ENCODE peak calls at places on chromosomes 13 and 19, in four cellular contexts. F is PC-3, J is neural progenitor cell, I is GM23338. Z is an unnamed sample.

GRCh38 chr13:30256713-30257432 is 50.5 kb downstream of the KATNAL1 start:
- DNase-seq in I (peak; percentile 11), F (no peak), J (no peak), Z (peak; percentile 12)

GRCh38 chr13:42788601-42789000 is 7.2 kb downstream of the FAM216B start:
- DNase-seq in F (peak; percentile 72), I (no peak), J (no peak), Z (no peak)

GRCh38 chr19:57934820-57935665 is at the start of gene ZNF418:
- DNase-seq in I (peak; percentile 98), F (no peak), J (peak; percentile 93), Z (peak; percentile 86)

GRCh38 chr13:36515466-36515865 is 83.2 kb downstream of the CCNA1 start:
- DNase-seq in I (no peak), J (no peak), F (no peak), Z (no peak)

GRCh38 chr13:33761744-33762143 is 56.2 kb upstream of the RFC3 start:
- DNase-seq in J (peak; percentile 26), F (peak; percentile 41), I (peak; percentile 43), Z (no peak)

GRCh38 chr13:39538826-39539555 is 64.0 kb downstream of the LHFPL6 start:
- DNase-seq in J (no peak), F (peak; percentile 42), I (no peak), Z (no peak)

GRCh38 chr19:49347835-49348234 is 12.6 kb downstream of the CD37 start:
- DNase-seq in I (peak; percentile 85), F (peak; percentile 58), J (peak; percentile 72), Z (peak; percentile 23)

GRCh38 chr19:57560049-57560491 is 407 bp upstream of the ZNF550 start:
- DNase-seq in I (no peak), F (peak; percentile 55), J (no peak), Z (no peak)

GRCh38 chr13:96958286-96958891 is 35.9 kb downstream of the OXGR1 start:
- DNase-seq in F (peak; percentile 60), I (peak; percentile 84), J (peak; percentile 64), Z (peak; percentile 76)

GRCh38 chr13:85241045-85241444 is 558.2 kb downstream of the SLITRK6 start:
- DNase-seq in J (no peak), F (peak; percentile 89), I (no peak), Z (no peak)

GRCh38 chr13:51330741-51331140 is 8.8 kb upstream of the SERPINE3 start:
- DNase-seq in I (no peak), J (no peak), F (no peak), Z (no peak)

GRCh38 chr19:42658148-42658547 is 63.4 kb upstream of the CEACAM8 start:
- DNase-seq in J (no peak), F (no peak), I (no peak), Z (no peak)

GRCh38 chr19:15631817-15632216 is 8.9 kb upstream of the CYP4F3 start:
- DNase-seq in I (peak; percentile 28), J (peak; percentile 6), F (peak; percentile 43), Z (no peak)

GRCh38 chr13:39894586-39894985 is 239.1 kb downstream of the COG6 start:
- DNase-seq in I (no peak), F (no peak), J (no peak), Z (no peak)

GRCh38 chr13:99382428-99383133 is 75.4 kb upstream of the GPR183 start:
- DNase-seq in F (no peak), I (no peak), J (no peak), Z (no peak)

GRCh38 chr13:57933606-57934005 is 302.1 kb downstream of the PCDH17 start:
- DNase-seq in F (no peak), J (no peak), I (no peak), Z (no peak)

GRCh38 chr13:35723061-35723461 is 246.6 kb upstream of the MAB21L1 start:
- DNase-seq in I (no peak), F (no peak), J (no peak), Z (no peak)

GRCh38 chr13:112069727-112070300 is 2.9 kb downstream of the SOX1 start:
- DNase-seq in J (peak; percentile 57), F (no peak), I (no peak), Z (no peak)

GRCh38 chr19:6970478-6970877 is 50.8 kb downstream of the MBD3L2B start:
- DNase-seq in I (no peak), F (no peak), J (no peak), Z (no peak)

GRCh38 chr13:111295896-111296295 is 24.5 kb upstream of the TEX29 start:
- DNase-seq in F (no peak), J (no peak), I (no peak), Z (no peak)

DNA sequence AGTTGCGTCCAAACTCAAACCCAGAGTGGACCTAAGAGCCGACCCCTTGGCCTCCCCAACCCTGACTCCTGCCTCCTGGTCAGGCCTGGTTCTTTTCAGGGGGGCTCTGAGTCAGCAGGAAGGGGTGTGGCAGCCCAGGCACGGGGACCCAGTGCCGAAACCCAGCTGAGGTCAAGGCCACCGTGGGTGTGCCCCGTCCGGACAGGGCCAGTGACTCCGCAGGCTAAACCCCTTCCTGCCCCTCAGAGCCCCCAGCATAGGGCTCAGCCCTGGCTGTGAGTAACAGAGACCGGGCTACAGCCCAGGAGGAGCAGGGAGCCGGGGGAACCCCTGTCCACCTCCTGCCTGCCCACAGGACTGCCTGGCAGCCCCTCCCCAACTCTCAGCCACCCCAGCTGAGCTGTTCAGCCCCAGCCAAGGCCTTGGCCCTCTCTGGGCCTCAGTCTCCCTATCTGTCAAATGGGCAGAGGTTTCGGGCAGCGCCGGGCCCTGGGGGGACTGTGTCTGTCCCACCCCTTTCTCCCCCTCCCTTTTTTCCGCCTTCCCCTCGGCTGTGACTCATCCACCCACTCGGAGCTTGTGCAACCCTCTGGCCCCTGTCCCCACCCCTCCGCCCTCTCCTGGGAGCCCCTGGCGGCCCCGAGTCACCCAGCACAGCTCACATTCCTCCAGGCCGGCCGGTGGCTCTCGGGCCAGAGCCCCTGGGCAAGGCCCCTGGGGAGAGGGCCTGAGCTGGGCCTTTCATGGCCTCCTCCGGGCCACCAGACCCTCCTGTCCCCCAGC is 8.6 kb downstream of the ZBTB7A start:
- DNase-seq in F (peak; percentile 77), I (peak; percentile 1), J (no peak), Z (peak; percentile 93)
- H3K79me2 ChIP-seq in F (peaks cover 93% of the 10 kb centered on the region), I (peaks cover 85% of the 10 kb centered on the region), J (peaks cover 67% of the 10 kb centered on the region), Z (peaks cover 96% of the 10 kb centered on the region)

GRCh38 chr19:53942001-53942786 is 20.5 kb upstream of the CACNG8 start:
- DNase-seq in J (peak; percentile 96), I (peak; percentile 99), F (peak; percentile 19), Z (peak; percentile 24)
- TF ChIP-seq EZH2phosphoT487 in J (no peak), I (no peak), F (no peak), Z (no peak)

GRCh38 chr13:48843630-48844380 is 131.9 kb upstream of the FNDC3A start:
- DNase-seq in F (no peak), I (no peak), J (no peak), Z (no peak)

GRCh38 chr13:48842316-48842715 is 133.4 kb upstream of the FNDC3A start:
- DNase-seq in F (no peak), I (no peak), J (no peak), Z (no peak)

GRCh38 chr13:48840366-48840765 is 135.3 kb upstream of the FNDC3A start:
- DNase-seq in J (no peak), F (no peak), I (no peak), Z (no peak)

GRCh38 chr13:48838193-48839000 is 137.3 kb upstream of the FNDC3A start:
- DNase-seq in I (no peak), F (peak; percentile 32), J (no peak), Z (no peak)

GRCh38 chr13:48839171-48839570 is 136.5 kb upstream of the FNDC3A start:
- DNase-seq in I (no peak), J (no peak), F (no peak), Z (no peak)
- H3K27ac ChIP-seq in I (no peak overlapping the region), J (no peak overlapping the region), F (no peak overlapping the region), Z (no peak overlapping the region)

DNA sequence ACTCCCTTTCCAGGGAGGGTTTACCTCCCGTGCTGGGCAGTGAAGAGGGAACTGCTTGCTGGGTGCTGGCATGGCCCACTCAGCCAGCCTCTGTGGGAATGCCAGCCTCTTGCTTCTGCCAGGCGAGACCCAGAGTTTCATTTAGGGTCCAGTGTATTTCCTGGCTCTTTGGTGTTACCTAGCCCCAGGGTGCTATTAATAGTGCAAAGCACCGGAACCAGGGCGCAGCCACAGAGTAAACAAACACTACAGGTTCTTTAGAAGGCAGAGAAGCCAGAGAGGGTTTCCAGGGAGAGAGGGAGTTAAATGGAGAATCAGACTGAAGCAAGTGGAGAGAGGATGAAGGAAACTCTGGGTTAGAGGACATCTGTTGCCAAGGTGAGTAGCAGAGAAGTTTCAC is 74.9 kb upstream of the SPATA13 start:
- DNase-seq in F (peak; percentile 60), I (no peak), J (no peak), Z (no peak)
- H3K79me2 ChIP-seq in F (no peaks in the 10 kb centered on the region), I (no peaks in the 10 kb centered on the region), J (no peaks in the 10 kb centered on the region), Z (no peaks in the 10 kb centered on the region)

DNA sequence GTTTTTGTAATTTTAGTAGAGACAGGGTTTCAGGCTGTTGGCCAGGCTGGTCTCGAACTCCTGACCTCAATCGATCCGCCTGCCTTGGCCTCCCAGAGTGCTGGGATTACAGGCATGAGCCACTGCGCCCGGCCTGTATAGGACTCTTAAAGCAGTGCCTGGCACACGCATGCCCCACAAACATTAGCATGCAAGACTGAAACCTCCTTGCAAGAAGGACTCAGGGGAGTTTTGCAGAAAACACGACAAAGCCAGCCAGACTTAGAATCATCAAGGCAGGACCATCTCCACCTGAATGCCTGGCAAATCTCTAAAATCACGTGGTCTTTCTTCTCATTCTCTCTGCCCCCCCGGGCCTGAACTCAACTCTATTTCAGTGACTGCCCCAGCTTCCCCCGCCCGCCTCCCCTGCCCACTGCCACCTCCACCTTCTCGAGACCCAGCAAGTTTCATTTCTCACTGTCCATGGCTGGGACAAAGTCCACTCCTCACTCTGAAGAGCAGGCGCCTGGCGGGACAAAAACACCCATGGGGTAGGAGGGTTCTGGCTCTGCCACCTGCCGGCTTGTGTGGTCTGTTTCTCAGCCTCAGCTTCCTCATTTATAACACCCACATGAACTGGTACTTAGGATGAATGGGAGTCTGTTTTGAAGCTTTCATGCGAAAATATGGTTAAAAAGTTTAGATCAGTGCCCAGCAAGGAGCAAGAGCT is 2.4 kb downstream of the TICAM1 start:
- DNase-seq in I (no peak), F (no peak), J (no peak), Z (peak; percentile 69)
- TF ChIP-seq EZH2phosphoT487 in I (no peak), F (no peak), J (no peak), Z (no peak)